ENCODE peak calls at places on chromosomes 5 and 9, in four cellular contexts. Y, F, D and E are unnamed samples.

GRCh38 chr5:139574641-139575312 is 13.6 kb downstream of the UBE2D2 start:
- DNase-seq in Y (peak; percentile 60), D (peak; percentile 45), F (peak; percentile 54), E (no peak)

GRCh38 chr5:76393035-76393680 is 9.9 kb upstream of the IQGAP2 start:
- DNase-seq in D (no peak), F (no peak), Y (no peak), E (no peak)

GRCh38 chr5:148416921-148417320 is 33.2 kb downstream of the FBXO38 start:
- DNase-seq in D (no peak), Y (peak; percentile 63), F (peak; percentile 41), E (no peak)

GRCh38 chr5:139914218-139914807 is 118.7 kb downstream of the PSD2 start:
- DNase-seq in D (no peak), Y (no peak), F (no peak), E (no peak)

GRCh38 chr5:1513326-1514026 is 10.3 kb downstream of the LPCAT1 start:
- DNase-seq in Y (no peak), F (no peak), D (no peak), E (no peak)

GRCh38 chr5:10736808-10737207 is 24.2 kb downstream of the DAP start:
- DNase-seq in F (no peak), D (no peak), Y (no peak), E (no peak)

GRCh38 chr9:126432659-126433058 is 106.0 kb downstream of the MVB12B start:
- DNase-seq in F (no peak), Y (no peak), D (no peak), E (no peak)

GRCh38 chr5:171801-172331 is 19.4 kb upstream of the LRRC14B start:
- DNase-seq in Y (no peak), F (no peak), D (no peak), E (no peak)

GRCh38 chr5:160649304-160649703 is 202.7 kb downstream of the ATP10B start:
- DNase-seq in D (peak; percentile 1), Y (peak; percentile 11), F (no peak), E (no peak)

GRCh38 chr9:135605238-135605781 is 34.0 kb downstream of the GLT6D1 start:
- DNase-seq in F (peak; percentile 3), Y (no peak), D (no peak), E (no peak)

GRCh38 chr9:90916147-90916734 is 114.6 kb downstream of the SYK start:
- DNase-seq in F (no peak), D (no peak), Y (peak; percentile 14), E (no peak)

GRCh38 chr9:121499427-121500164 is at the start of gene GGTA1:
- DNase-seq in Y (peak; percentile 32), F (peak; percentile 86), D (peak; percentile 8), E (no peak)

GRCh38 chr5:16579142-16579541 is 37.7 kb downstream of the RETREG1 start:
- DNase-seq in D (no peak), F (no peak), Y (no peak), E (peak; percentile 34)

GRCh38 chr5:93189707-93190120 is 391.3 kb downstream of the NR2F1-AS1 start:
- DNase-seq in F (peak; percentile 57), D (peak; percentile 73), Y (peak; percentile 97), E (no peak)

GRCh38 chr5:71452876-71453275 is 2.6 kb upstream of the BDP1 start:
- DNase-seq in Y (peak; percentile 65), D (no peak), F (no peak), E (no peak)

GRCh38 chr9:10080012-10080411 is 532.8 kb downstream of the PTPRD start:
- DNase-seq in Y (no peak), F (no peak), D (no peak), E (no peak)

GRCh38 chr5:53542917-53543316 is 17.5 kb upstream of the NDUFS4 start:
- DNase-seq in D (no peak), F (no peak), Y (no peak), E (no peak)

GRCh38 chr5:142385194-142385593 is 60.4 kb upstream of the SPRY4 start:
- DNase-seq in F (peak; percentile 79), Y (no peak), D (no peak), E (no peak)

GRCh38 chr9:114467910-114468309 is 37.4 kb downstream of the WHRN start:
- DNase-seq in D (no peak), F (no peak), Y (no peak), E (no peak)

GRCh38 chr5:16891043-16891442 is 45.0 kb downstream of the MYO10 start:
- DNase-seq in Y (no peak), D (no peak), F (no peak), E (no peak)

GRCh38 chr5:74070766-74071165 is 444.8 kb downstream of the ARHGEF28 start:
- DNase-seq in F (no peak), Y (no peak), D (no peak), E (no peak)

GRCh38 chr5:1152771-1153282 is 41.0 kb upstream of the SLC12A7 start:
- DNase-seq in Y (peak; percentile 60), D (no peak), F (no peak), E (no peak)

GRCh38 chr5:58354827-58355226 is 105.1 kb downstream of the PLK2 start:
- DNase-seq in F (no peak), D (no peak), Y (no peak), E (no peak)

GRCh38 chr5:91848453-91848852 is 465.3 kb upstream of the ARRDC3 start:
- DNase-seq in Y (peak; percentile 96), D (peak; percentile 12), F (peak; percentile 10), E (no peak)

GRCh38 chr9:86676426-86676825 is 270.9 kb downstream of the GAS1 start:
- DNase-seq in D (no peak), F (no peak), Y (no peak), E (no peak)

GRCh38 chr5:147659166-147659929 is 123.2 kb downstream of the JAKMIP2 start:
- DNase-seq in F (no peak), Y (no peak), D (no peak), E (no peak)

GRCh38 chr9:91285729-91286353 is 75.9 kb downstream of the AUH start:
- DNase-seq in D (no peak), F (no peak), Y (peak; percentile 61), E (no peak)

GRCh38 chr5:6176294-6176693 is 202.1 kb downstream of the MED10 start:
- DNase-seq in Y (no peak), F (no peak), D (no peak), E (no peak)